ENCODE peak calls at places on chromosomes 5 and 9, in six cellular contexts. S is psoas muscle; U is osteoblast; N is foreskin fibroblast; L is IMR-90; B is CD8-positive, alpha-beta memory T cell. D is an unnamed sample.

GRCh38 chr5:5061836-5062235 is 78.3 kb upstream of the ADAMTS16 start:
- DNase-seq in S (no peak), N (no peak), B (no peak), L (no peak), U (no peak), D (no peak)

GRCh38 chr9:69036319-69036718 is 767 bp downstream of the FXN start:
- DNase-seq in B (peak), S (no peak), U (peak), L (peak), N (no peak), D (peak)

GRCh38 chr5:163569284-163569683 is 63.9 kb downstream of the MAT2B start:
- DNase-seq in N (peak), S (no peak), L (peak), U (no peak), B (no peak), D (peak)

GRCh38 chr9:126722922-126723806 is 81.7 kb upstream of the ZBTB43 start:
- DNase-seq in B (peak), S (peak), N (peak), L (no peak), U (peak), D (peak)

GRCh38 chr9:109244179-109245132 is 76.4 kb downstream of the EPB41L4B start:
- DNase-seq in N (peak), B (peak), S (peak), U (peak), L (peak), D (peak)

GRCh38 chr5:3594514-3595101 is 1.0 kb upstream of the IRX1 start:
- DNase-seq in U (peak), S (no peak), B (no peak), N (peak), L (no peak), D (no peak)

GRCh38 chr5:140633081-140633471 is at the start of gene CD14:
- DNase-seq in U (peak), S (peak), B (no peak), L (no peak), N (peak), D (peak)

GRCh38 chr5:91031396-91031741 is 351.7 kb downstream of the ARRDC3 start:
- DNase-seq in N (no peak), S (no peak), B (no peak), U (no peak), L (no peak), D (no peak)

GRCh38 chr5:150132740-150133139 is 22.9 kb downstream of the PDGFRB start:
- DNase-seq in B (no peak), N (no peak), L (no peak), S (no peak), U (peak), D (no peak)

GRCh38 chr9:118222375-118222774 is 518.2 kb downstream of the TLR4 start:
- DNase-seq in S (no peak), B (no peak), U (no peak), N (no peak), L (no peak), D (peak)

GRCh38 chr5:157115012-157115411 is 6.2 kb upstream of the HAVCR2 start:
- DNase-seq in B (no peak), U (no peak), L (no peak), S (no peak), N (no peak), D (no peak)

GRCh38 chr5:72465601-72466563 is 41.3 kb downstream of the ZNF366 start:
- DNase-seq in U (peak), L (peak), B (no peak), N (peak), S (no peak), D (no peak)

GRCh38 chr5:168592014-168592368 is 12.8 kb upstream of the PANK3 start:
- DNase-seq in U (no peak), L (peak), S (no peak), B (no peak), N (peak), D (peak)

GRCh38 chr5:122751293-122751753 is 23.6 kb upstream of the SNX2 start:
- DNase-seq in U (peak), L (peak), B (no peak), S (no peak), N (peak), D (no peak)

GRCh38 chr9:125739442-125739841 is 7.7 kb upstream of the PBX3 start:
- DNase-seq in N (peak), U (peak), L (no peak), B (no peak), S (no peak), D (no peak)

GRCh38 chr9:86854898-86855523 is 92.3 kb downstream of the GAS1 start:
- DNase-seq in S (no peak), B (no peak), N (peak), L (peak), U (peak), D (peak)

GRCh38 chr5:141668601-141669265 is 13.3 kb downstream of the ARAP3 start:
- DNase-seq in U (peak), B (no peak), S (no peak), N (peak), L (peak), D (no peak)

GRCh38 chr9:3756071-3756470 is 230.3 kb upstream of the RFX3 start:
- DNase-seq in B (no peak), L (no peak), S (no peak), U (no peak), N (no peak), D (no peak)

GRCh38 chr9:92151691-92152393 is 36.6 kb upstream of the SPTLC1 start:
- DNase-seq in S (no peak), B (no peak), L (peak), N (peak), U (peak), D (no peak)

GRCh38 chr5:173451031-173451430 is 122.8 kb upstream of the STC2 start:
- DNase-seq in S (no peak), L (peak), B (no peak), U (no peak), N (peak), D (no peak)

GRCh38 chr5:159095882-159096554 is 3.7 kb downstream of the EBF1 start:
- DNase-seq in B (no peak), N (no peak), U (peak), S (no peak), L (no peak), D (no peak)
- H3K4me3 ChIP-seq in B (no peak), N (no peak), U (peak), S (peak), L (no peak), D (no peak)

DNA sequence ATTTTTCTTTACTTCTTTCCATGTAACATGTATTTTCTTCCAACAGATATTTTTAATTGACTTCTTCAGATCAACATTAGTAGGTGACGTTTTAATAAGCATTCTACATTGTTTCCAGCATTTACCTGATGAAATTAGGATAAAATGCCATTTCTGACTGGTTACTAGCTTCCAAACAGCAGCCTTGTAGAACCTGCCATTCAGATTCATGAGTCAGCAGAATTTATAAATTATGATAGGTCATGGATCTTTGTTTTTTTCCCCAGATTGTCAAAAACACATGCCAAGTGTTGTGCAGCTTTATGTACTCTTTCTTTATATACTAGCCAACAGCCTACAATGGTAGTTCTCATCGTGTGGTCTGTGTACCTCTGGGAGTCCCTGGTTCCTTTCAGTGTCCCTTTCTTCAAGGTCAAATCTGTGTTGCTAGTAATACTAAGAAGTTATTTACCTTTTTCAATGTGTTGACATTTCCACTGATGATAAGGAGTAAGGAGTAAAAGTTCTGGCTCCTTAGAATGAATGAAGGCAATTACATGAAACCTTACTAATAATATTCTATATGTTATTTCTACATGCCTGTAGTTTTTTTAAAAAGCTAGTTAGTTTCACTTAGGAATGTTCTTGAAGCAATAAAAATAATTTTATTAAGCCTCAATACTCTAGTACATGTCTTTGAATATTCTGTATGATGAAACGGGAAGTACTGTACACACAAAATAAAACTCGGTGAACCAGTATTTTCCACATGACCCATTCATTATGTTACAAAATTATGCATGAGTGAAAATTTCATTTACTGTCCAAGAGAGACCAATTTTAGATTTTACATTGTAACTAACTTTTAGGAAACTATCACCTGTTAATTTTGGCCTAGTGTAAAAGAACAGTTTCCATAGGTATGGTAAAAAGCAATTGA is 135.8 kb downstream of the ZCCHC7 start:
- DNase-seq in L (no peak), S (no peak), N (no peak), U (no peak), B (no peak), D (no peak)
- H3K4me3 ChIP-seq in L (no peak), S (no peak), N (no peak), U (no peak), B (no peak), D (no peak)

DNA sequence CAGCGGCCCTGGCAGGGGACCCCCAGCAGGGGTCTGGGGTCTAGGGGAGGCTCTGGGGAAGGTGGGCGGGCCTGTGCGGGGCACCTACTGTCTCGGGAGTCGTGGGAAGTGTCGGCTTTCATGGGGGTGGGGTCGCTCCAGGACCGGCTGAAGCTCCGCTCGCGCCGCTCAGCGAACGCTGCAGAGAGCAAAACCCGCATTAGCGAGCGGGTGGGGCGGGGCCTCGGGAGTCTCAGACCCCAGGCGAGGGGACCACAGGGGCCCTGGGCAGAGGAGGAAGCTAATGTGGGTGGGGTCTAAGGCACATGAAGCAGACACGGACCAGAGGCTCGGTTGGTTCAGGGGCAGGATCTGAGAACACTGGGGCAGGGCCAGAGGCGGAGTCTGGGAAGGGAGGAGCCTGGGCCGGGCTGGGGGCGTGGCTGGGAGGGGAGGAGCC is 5.5 kb downstream of the NSMF start:
- DNase-seq in B (peak), N (peak), S (peak), L (peak), U (peak), D (peak)
- H3K4me3 ChIP-seq in B (no peak), N (peak), S (peak), L (no peak), U (no peak), D (no peak)

GRCh38 chr9:106864533-106865143 is 1.7 kb downstream of the ZNF462 start:
- DNase-seq in U (peak), B (no peak), S (no peak), L (peak), N (peak), D (peak)
- H3K4me3 ChIP-seq in U (peak), B (no peak), S (peak), L (peak), N (peak), D (peak)

GRCh38 chr9:95461448-95462381 is 55.1 kb downstream of the PTCH1 start:
- DNase-seq in B (no peak), U (no peak), L (no peak), S (no peak), N (no peak), D (no peak)
- H3K4me3 ChIP-seq in B (peak), U (peak), L (no peak), S (no peak), N (no peak), D (no peak)

DNA sequence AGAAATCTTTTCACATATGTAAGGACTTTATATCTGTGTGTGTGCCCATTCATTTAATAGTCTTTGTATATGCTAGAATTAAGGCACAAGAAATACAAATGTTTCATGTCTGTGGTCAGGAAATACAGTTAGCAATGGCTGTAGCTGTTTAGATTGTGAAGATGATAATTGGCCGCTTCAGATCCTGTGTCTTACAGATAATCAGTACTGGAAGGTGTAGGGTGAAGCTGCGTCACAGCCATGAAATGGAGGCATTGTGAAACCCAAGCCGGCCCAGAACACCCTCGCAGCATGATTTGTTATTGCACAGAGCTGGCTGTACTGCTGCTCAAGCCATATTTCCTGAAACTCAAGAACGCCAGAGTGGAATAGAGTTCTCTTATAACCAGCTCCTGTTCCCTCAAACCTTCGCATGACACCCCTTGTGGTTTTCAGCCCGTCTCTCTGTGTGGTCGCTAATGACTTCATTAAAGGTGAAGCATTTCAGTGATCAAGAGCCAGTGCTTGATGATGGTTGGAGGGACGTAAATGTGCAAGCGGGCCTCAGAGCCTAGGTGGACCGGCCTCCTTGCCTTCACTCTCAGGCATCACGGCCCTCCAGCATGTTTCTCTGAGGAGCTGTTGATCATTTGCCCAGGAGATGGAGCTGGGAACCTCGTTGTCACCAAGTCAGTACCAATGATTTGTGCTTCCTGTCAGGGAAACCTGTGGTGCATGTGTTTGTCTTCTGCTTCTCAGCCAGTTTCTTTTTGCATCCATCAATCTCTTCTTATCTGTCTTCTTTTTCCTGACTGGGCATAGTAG is 80.1 kb downstream of the F2RL2 start:
- DNase-seq in S (no peak), U (no peak), L (peak), B (peak), N (no peak), D (peak)
- H3K4me3 ChIP-seq in S (no peak), U (no peak), L (no peak), B (peak), N (no peak), D (no peak)